ENCODE peak calls at places on chromosomes 16 and 17, in nine cellular contexts. G, O, R, Q, E, D, F, L and M are unnamed samples.
A peak's percentile ranks its signal among the peaks of the same experiment; 100 is the strongest.

GRCh38 chr17:79534851-79535727 is 75.8 kb downstream of the RBFOX3 start:
- DNase-seq in O (no peak), R (no peak), D (no peak), L (no peak), F (no peak), G (no peak), Q (no peak), E (no peak), M (no peak)

GRCh38 chr16:72884037-72884436 is 163.9 kb downstream of the ZFHX3 start:
- DNase-seq in Q (no peak), O (no peak), D (no peak), F (no peak), L (no peak), G (no peak), R (no peak), E (no peak), M (no peak)

GRCh38 chr17:72387487-72387886 is 266.7 kb downstream of the SOX9 start:
- DNase-seq in L (peak; percentile 96), E (peak; percentile 55), D (no peak), O (no peak), R (no peak), F (no peak), Q (peak; percentile 84), G (no peak), M (no peak)

GRCh38 chr17:49471089-49471683 is 23.9 kb upstream of the NGFR start:
- DNase-seq in L (peak; percentile 6), O (no peak), R (no peak), E (no peak), D (no peak), G (no peak), F (no peak), Q (no peak), M (peak; percentile 27)

GRCh38 chr17:28904800-28905199 is 1.9 kb upstream of the DHRS13 start:
- DNase-seq in G (no peak), R (no peak), O (no peak), L (no peak), E (no peak), D (no peak), Q (no peak), F (no peak), M (no peak)

GRCh38 chr17:78040561-78041400 is 82.3 kb downstream of the TNRC6C start:
- DNase-seq in O (no peak), Q (no peak), R (peak; percentile 21), G (peak; percentile 66), D (peak; percentile 41), F (no peak), E (peak; percentile 35), L (peak; percentile 26), M (peak; percentile 26)

GRCh38 chr17:74276051-74276476 is 2.0 kb downstream of the DNAI2 start:
- DNase-seq in F (no peak), O (no peak), Q (no peak), G (no peak), R (no peak), E (no peak), L (no peak), D (no peak), M (peak; percentile 48)

GRCh38 chr17:29776026-29776425 is 153.3 kb upstream of the CORO6 start:
- DNase-seq in F (no peak), Q (no peak), G (no peak), E (no peak), L (no peak), O (no peak), D (no peak), R (no peak), M (no peak)

GRCh38 chr17:15744885-15745284 is 12.8 kb downstream of the TBC1D26 start:
- DNase-seq in Q (no peak), L (no peak), F (no peak), E (peak; percentile 73), D (no peak), R (no peak), G (no peak), O (no peak), M (no peak)

GRCh38 chr16:67537270-67537635 is 8.6 kb downstream of the RIPOR1 start:
- DNase-seq in G (no peak), F (no peak), D (peak; percentile 61), O (peak; percentile 45), L (peak; percentile 46), E (no peak), Q (no peak), R (no peak), M (no peak)

GRCh38 chr17:29592850-29593545 is at the start of gene ANKRD13B:
- DNase-seq in F (no peak), D (no peak), R (no peak), O (peak; percentile 82), Q (no peak), G (no peak), L (no peak), E (no peak), M (no peak)

GRCh38 chr17:67602974-67603373 is 114.8 kb upstream of the NOL11 start:
- DNase-seq in G (peak; percentile 58), F (peak; percentile 48), Q (no peak), O (peak; percentile 32), D (peak; percentile 39), R (no peak), L (peak; percentile 59), E (peak; percentile 18), M (no peak)

GRCh38 chr17:1724869-1725641 is 551 bp downstream of the WDR81 start:
- DNase-seq in F (no peak), E (no peak), O (peak; percentile 80), L (no peak), Q (no peak), G (no peak), R (no peak), D (no peak), M (no peak)

GRCh38 chr17:66462010-66462409 is 159.6 kb downstream of the PRKCA start:
- DNase-seq in D (no peak), O (no peak), L (peak; percentile 42), F (no peak), G (no peak), R (no peak), Q (no peak), E (no peak), M (no peak)

GRCh38 chr16:77993111-77993571 is 29.2 kb upstream of the CLEC3A start:
- DNase-seq in O (no peak), F (no peak), L (peak; percentile 84), Q (peak; percentile 18), R (no peak), D (no peak), G (no peak), E (peak; percentile 28), M (no peak)

GRCh38 chr17:65074778-65075250 is 18.3 kb upstream of the GNA13 start:
- DNase-seq in Q (peak; percentile 33), L (peak; percentile 93), E (no peak), D (no peak), R (no peak), G (peak; percentile 49), O (no peak), F (no peak), M (no peak)

GRCh38 chr16:68749424-68749823 is 12.3 kb downstream of the CDH1 start:
- DNase-seq in D (no peak), Q (no peak), R (no peak), L (no peak), O (no peak), F (no peak), G (no peak), E (no peak), M (no peak)

GRCh38 chr17:5437721-5438317 is 1.1 kb downstream of the C1QBP start:
- DNase-seq in G (no peak), O (no peak), E (no peak), L (peak; percentile 54), Q (no peak), D (no peak), F (no peak), R (no peak), M (no peak)

GRCh38 chr17:50064253-50064991 is 8.5 kb downstream of the ITGA3 start:
- DNase-seq in O (no peak), G (peak; percentile 94), D (no peak), L (peak; percentile 97), E (peak; percentile 50), F (no peak), R (peak; percentile 72), Q (peak; percentile 85), M (no peak)

GRCh38 chr17:72370819-72371218 is 250.0 kb downstream of the SOX9 start:
- DNase-seq in D (no peak), O (no peak), E (no peak), G (peak; percentile 60), L (peak; percentile 58), R (no peak), F (no peak), Q (peak; percentile 64), M (no peak)

GRCh38 chr17:35892091-35892637 is 12.0 kb upstream of the CCL5 start:
- DNase-seq in L (peak; percentile 17), Q (no peak), O (no peak), R (no peak), E (no peak), G (no peak), F (no peak), D (no peak), M (no peak)

GRCh38 chr17:40063034-40063765 is 435 bp downstream of the THRA start:
- DNase-seq in R (no peak), E (no peak), D (no peak), O (peak; percentile 69), Q (no peak), G (no peak), F (no peak), L (peak; percentile 61), M (peak; percentile 59)

GRCh38 chr17:44266402-44267164 is 1.4 kb downstream of the SLC4A1 start:
- DNase-seq in Q (no peak), G (no peak), R (no peak), F (peak; percentile 32), D (no peak), E (no peak), O (no peak), L (no peak), M (no peak)
- TF ChIP-seq CTCF in Q (no peak), G (no peak), R (no peak), F (peak; percentile 15), D (no peak), E (no peak), O (no peak), L (no peak), M (no peak)

GRCh38 chr16:3998793-3999478 is 117.3 kb downstream of the ADCY9 start:
- DNase-seq in R (no peak), F (no peak), Q (no peak), D (no peak), G (no peak), O (no peak), L (peak; percentile 77), E (no peak), M (no peak)
- TF ChIP-seq CTCF in R (no peak), F (peak; percentile 21), Q (no peak), D (no peak), G (no peak), O (no peak), L (peak; percentile 23), E (no peak), M (no peak)

DNA sequence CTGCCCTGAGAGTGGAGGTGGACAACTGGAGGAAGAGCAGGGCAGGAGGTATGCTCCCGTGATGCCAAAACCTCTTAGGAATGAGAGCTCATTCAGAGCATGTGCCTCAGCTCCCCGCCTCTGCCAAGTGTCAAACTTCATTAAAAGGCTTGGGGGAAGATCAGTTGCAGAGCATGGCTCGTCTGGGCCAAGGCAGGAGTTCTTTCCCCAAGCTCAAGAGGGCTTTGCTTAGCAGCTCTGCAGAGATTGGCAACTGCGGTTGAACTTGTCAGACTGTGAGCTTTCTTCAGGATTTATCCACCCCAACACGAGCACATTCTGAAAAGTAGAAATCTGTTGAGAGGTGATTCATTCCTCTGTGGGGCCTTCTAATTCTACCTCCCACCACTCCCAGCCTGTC is 248.1 kb downstream of the HS3ST3A1 start:
- DNase-seq in E (no peak), F (no peak), Q (no peak), D (no peak), O (no peak), L (no peak), G (no peak), R (no peak), M (no peak)
- TF ChIP-seq CTCF in E (no peak), F (no peak), Q (no peak), D (no peak), O (no peak), L (no peak), G (no peak), R (no peak), M (no peak)

GRCh38 chr17:75694536-75694935 is 26.7 kb upstream of the ITGB4 start:
- DNase-seq in F (no peak), O (no peak), R (no peak), E (no peak), L (no peak), Q (no peak), D (no peak), G (no peak), M (no peak)
- TF ChIP-seq CTCF in F (no peak), O (no peak), R (no peak), E (no peak), L (no peak), Q (no peak), D (no peak), G (no peak), M (no peak)